ENCODE peak calls at places on chromosomes 16 and 17, in seven cellular contexts. One of them, this sample, is unnamed. For H3K27me3 and H3K4me1, the result is how much of the 10 kb centered on the place peaks cover.

GRCh38 chr17:81731271-81731670 is 19.2 kb downstream of the SLC25A10 start:
- DNase-seq in mesenchymal stem cell: peak
- DNase-seq in H9: no peak
- DNase-seq in IMR-90: peak
- DNase-seq in neuronal stem cell: no peak
- DNase-seq in mesendoderm: no peak
- DNase-seq in H1: no peak
- DNase-seq in this sample: peak

GRCh38 chr16:2871926-2872325 is 11.1 kb upstream of the FLYWCH2 start:
- DNase-seq in H1: no peak
- DNase-seq in H9: no peak
- DNase-seq in mesenchymal stem cell: no peak
- DNase-seq in IMR-90: no peak
- DNase-seq in mesendoderm: no peak
- DNase-seq in neuronal stem cell: no peak
- DNase-seq in this sample: no peak

GRCh38 chr17:74305865-74306654 is 20.0 kb upstream of the KIF19 start:
- DNase-seq in H1: no peak
- DNase-seq in H9: peak
- DNase-seq in neuronal stem cell: no peak
- DNase-seq in mesendoderm: peak
- DNase-seq in mesenchymal stem cell: no peak
- DNase-seq in IMR-90: no peak
- DNase-seq in this sample: no peak

GRCh38 chr17:44210342-44211192 is 8.9 kb downstream of the UBTF start:
- DNase-seq in H1: peak
- DNase-seq in IMR-90: peak
- DNase-seq in mesenchymal stem cell: peak
- DNase-seq in mesendoderm: peak
- DNase-seq in H9: peak
- DNase-seq in neuronal stem cell: peak
- DNase-seq in this sample: peak

GRCh38 chr17:71970312-71970711 is 150.5 kb upstream of the SOX9 start:
- DNase-seq in mesenchymal stem cell: no peak
- DNase-seq in mesendoderm: peak
- DNase-seq in IMR-90: peak
- DNase-seq in neuronal stem cell: no peak
- DNase-seq in H1: no peak
- DNase-seq in H9: no peak
- DNase-seq in this sample: no peak

GRCh38 chr16:88815901-88816589 is 4.3 kb upstream of the APRT start:
- DNase-seq in neuronal stem cell: no peak
- DNase-seq in mesendoderm: no peak
- DNase-seq in H9: peak
- DNase-seq in IMR-90: no peak
- DNase-seq in mesenchymal stem cell: peak
- DNase-seq in H1: peak
- DNase-seq in this sample: no peak

GRCh38 chr16:20409398-20410152 is at the start of gene ACSM5:
- DNase-seq in H9: no peak
- DNase-seq in IMR-90: no peak
- DNase-seq in mesenchymal stem cell: no peak
- DNase-seq in neuronal stem cell: no peak
- DNase-seq in mesendoderm: peak
- DNase-seq in H1: no peak
- DNase-seq in this sample: no peak

GRCh38 chr17:6648181-6648580 is 3.2 kb downstream of the MED31 start:
- DNase-seq in mesenchymal stem cell: peak
- DNase-seq in mesendoderm: peak
- DNase-seq in H9: no peak
- DNase-seq in IMR-90: no peak
- DNase-seq in neuronal stem cell: no peak
- DNase-seq in H1: no peak
- DNase-seq in this sample: no peak

GRCh38 chr16:25950586-25951201 is 258.9 kb downstream of the HS3ST4 start:
- DNase-seq in mesendoderm: peak
- DNase-seq in neuronal stem cell: peak
- DNase-seq in H1: peak
- DNase-seq in mesenchymal stem cell: no peak
- DNase-seq in IMR-90: no peak
- DNase-seq in H9: peak
- DNase-seq in this sample: peak

GRCh38 chr16:5560084-5560483 is 462.5 kb upstream of the EEF2KMT start:
- DNase-seq in IMR-90: no peak
- DNase-seq in mesendoderm: peak
- DNase-seq in mesenchymal stem cell: no peak
- DNase-seq in neuronal stem cell: no peak
- DNase-seq in H1: no peak
- DNase-seq in H9: no peak
- DNase-seq in this sample: no peak

GRCh38 chr16:21646721-21647561 is 5.5 kb downstream of the IGSF6 start:
- DNase-seq in mesenchymal stem cell: peak
- DNase-seq in IMR-90: no peak
- DNase-seq in H1: no peak
- DNase-seq in mesendoderm: no peak
- DNase-seq in H9: no peak
- DNase-seq in neuronal stem cell: no peak
- DNase-seq in this sample: no peak

GRCh38 chr17:29918922-29919856 is 10.8 kb downstream of the SSH2 start:
- DNase-seq in mesendoderm: peak
- DNase-seq in neuronal stem cell: no peak
- DNase-seq in H9: no peak
- DNase-seq in mesenchymal stem cell: peak
- DNase-seq in IMR-90: peak
- DNase-seq in H1: no peak
- DNase-seq in this sample: peak

GRCh38 chr16:58121132-58121531 is 8.0 kb downstream of the CFAP20 start:
- DNase-seq in IMR-90: no peak
- DNase-seq in neuronal stem cell: no peak
- DNase-seq in H9: no peak
- DNase-seq in mesenchymal stem cell: no peak
- DNase-seq in H1: no peak
- DNase-seq in mesendoderm: no peak
- DNase-seq in this sample: no peak

GRCh38 chr16:62638324-62638911 is 602.2 kb upstream of the CDH8 start:
- DNase-seq in neuronal stem cell: no peak
- DNase-seq in H9: no peak
- DNase-seq in mesendoderm: no peak
- DNase-seq in IMR-90: no peak
- DNase-seq in H1: no peak
- DNase-seq in mesenchymal stem cell: no peak
- DNase-seq in this sample: no peak

GRCh38 chr17:17613708-17614114 is 22.2 kb upstream of the PEMT start:
- DNase-seq in H1: peak
- DNase-seq in neuronal stem cell: peak
- DNase-seq in IMR-90: peak
- DNase-seq in mesenchymal stem cell: peak
- DNase-seq in H9: peak
- DNase-seq in mesendoderm: peak
- DNase-seq in this sample: peak

GRCh38 chr17:75637561-75637960 is 4.3 kb downstream of the SMIM5 start:
- DNase-seq in H1: no peak
- DNase-seq in IMR-90: no peak
- DNase-seq in neuronal stem cell: no peak
- DNase-seq in mesenchymal stem cell: no peak
- DNase-seq in mesendoderm: no peak
- DNase-seq in H9: no peak
- DNase-seq in this sample: no peak

GRCh38 chr16:12191102-12191501 is 214.6 kb downstream of the SNX29 start:
- DNase-seq in IMR-90: no peak
- DNase-seq in neuronal stem cell: no peak
- DNase-seq in mesenchymal stem cell: no peak
- DNase-seq in H1: no peak
- DNase-seq in H9: no peak
- DNase-seq in mesendoderm: no peak
- DNase-seq in this sample: no peak

GRCh38 chr17:19940722-19941464 is 36.7 kb downstream of the AKAP10 start:
- DNase-seq in H9: no peak
- DNase-seq in IMR-90: peak
- DNase-seq in mesenchymal stem cell: peak
- DNase-seq in neuronal stem cell: no peak
- DNase-seq in mesendoderm: peak
- DNase-seq in H1: no peak
- DNase-seq in this sample: peak

DNA sequence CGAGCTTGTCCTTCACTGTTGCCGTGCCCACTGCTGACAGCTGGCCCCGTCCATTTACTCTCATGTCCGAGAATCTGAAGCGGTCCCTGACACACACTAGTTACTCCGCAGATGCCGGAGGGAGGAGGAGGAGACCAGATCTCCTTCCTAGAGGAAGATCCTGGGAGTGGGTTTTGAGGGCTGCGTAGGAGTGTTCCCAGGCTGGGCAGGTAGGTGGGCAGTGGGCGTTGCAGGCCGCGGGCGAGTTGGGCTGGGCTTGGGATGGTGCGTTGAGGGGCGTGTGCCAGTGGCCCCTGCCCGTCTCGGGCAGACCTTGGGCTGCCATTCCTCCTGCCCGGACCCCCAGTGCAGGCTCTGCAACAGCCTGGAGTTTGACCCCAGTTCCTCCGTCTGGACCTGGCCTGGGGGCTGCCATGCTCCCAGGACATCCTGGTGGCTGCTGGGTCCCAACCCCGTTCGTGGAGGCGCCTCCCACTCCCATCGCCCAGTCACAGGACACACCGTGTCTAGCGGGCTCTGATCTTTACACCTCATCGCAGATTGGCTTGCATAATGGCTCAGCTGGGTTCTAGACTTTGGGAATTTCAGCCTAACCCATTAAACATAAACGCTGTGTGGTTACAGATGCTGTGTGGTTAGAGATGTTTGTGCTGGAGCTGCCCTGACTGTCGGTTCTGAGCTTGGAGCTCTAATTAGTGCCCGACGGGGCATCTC is 22.8 kb downstream of the CACNA1H start:
- DNase-seq in mesendoderm: no peak
- DNase-seq in mesenchymal stem cell: peak
- DNase-seq in H1: no peak
- DNase-seq in H9: no peak
- DNase-seq in neuronal stem cell: no peak
- DNase-seq in IMR-90: peak
- DNase-seq in this sample: no peak
- H3K27me3 ChIP-seq in mesendoderm: under half
- H3K27me3 ChIP-seq in mesenchymal stem cell: under half
- H3K27me3 ChIP-seq in H1: under half
- H3K27me3 ChIP-seq in H9: under half
- H3K27me3 ChIP-seq in neuronal stem cell: under half
- H3K27me3 ChIP-seq in IMR-90: under half
- H3K27me3 ChIP-seq in this sample: under half

GRCh38 chr16:54090602-54091001 is 196.0 kb downstream of the IRX3 start:
- DNase-seq in H1: no peak
- DNase-seq in mesendoderm: no peak
- DNase-seq in H9: no peak
- DNase-seq in mesenchymal stem cell: no peak
- DNase-seq in neuronal stem cell: no peak
- DNase-seq in IMR-90: no peak
- DNase-seq in this sample: no peak
- H3K4ac ChIP-seq in H1: no peak
- H3K4ac ChIP-seq in mesendoderm: no peak
- H3K4ac ChIP-seq in H9: no peak
- H3K4ac ChIP-seq in mesenchymal stem cell: no peak
- H3K4ac ChIP-seq in neuronal stem cell: no peak
- H3K4ac ChIP-seq in IMR-90: no peak
- H3K4ac ChIP-seq in this sample: no peak

GRCh38 chr17:79609175-79609589 is 1.7 kb downstream of the RBFOX3 start:
- DNase-seq in IMR-90: no peak
- DNase-seq in mesenchymal stem cell: no peak
- DNase-seq in H9: no peak
- DNase-seq in H1: no peak
- DNase-seq in neuronal stem cell: no peak
- DNase-seq in mesendoderm: no peak
- DNase-seq in this sample: no peak
- H3K4me1 ChIP-seq in IMR-90: under half
- H3K4me1 ChIP-seq in mesenchymal stem cell: under half
- H3K4me1 ChIP-seq in H9: under half
- H3K4me1 ChIP-seq in H1: under half
- H3K4me1 ChIP-seq in neuronal stem cell: under half
- H3K4me1 ChIP-seq in mesendoderm: under half
- H3K4me1 ChIP-seq in this sample: under half

GRCh38 chr16:28318042-28318597 is 25.8 kb downstream of the SBK1 start:
- DNase-seq in H9: no peak
- DNase-seq in mesenchymal stem cell: no peak
- DNase-seq in H1: no peak
- DNase-seq in IMR-90: no peak
- DNase-seq in neuronal stem cell: no peak
- DNase-seq in mesendoderm: no peak
- DNase-seq in this sample: no peak
- H3K27me3 ChIP-seq in H9: under half
- H3K27me3 ChIP-seq in mesenchymal stem cell: under half
- H3K27me3 ChIP-seq in H1: under half
- H3K27me3 ChIP-seq in IMR-90: under half
- H3K27me3 ChIP-seq in neuronal stem cell: under half
- H3K27me3 ChIP-seq in mesendoderm: under half
- H3K27me3 ChIP-seq in this sample: under half

DNA sequence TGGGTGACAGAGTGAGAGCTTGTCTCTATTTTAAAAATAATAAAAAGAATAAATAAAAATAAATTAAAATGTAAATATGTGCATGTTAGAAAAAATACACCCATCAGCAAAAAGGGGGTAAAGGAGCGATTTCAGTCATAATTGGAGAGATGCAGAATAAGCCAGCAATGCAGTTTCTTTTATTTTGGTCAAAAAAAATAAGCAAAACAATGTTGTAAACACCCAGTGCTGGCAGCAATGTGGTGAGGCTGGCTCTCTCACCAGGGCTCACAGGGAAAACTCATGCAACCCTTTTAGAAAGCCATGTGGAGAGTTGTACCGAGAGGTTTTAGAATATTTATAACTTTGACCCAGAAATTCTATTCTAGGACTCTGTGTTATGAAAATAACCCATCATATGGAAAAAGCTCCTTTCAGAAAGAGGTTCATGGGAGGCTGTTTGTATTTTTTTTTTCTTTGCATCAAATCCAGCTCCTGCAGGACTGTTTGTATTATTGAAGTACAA is 8.5 kb downstream of the STH start:
- DNase-seq in mesenchymal stem cell: no peak
- DNase-seq in H1: no peak
- DNase-seq in H9: no peak
- DNase-seq in mesendoderm: no peak
- DNase-seq in neuronal stem cell: no peak
- DNase-seq in IMR-90: no peak
- DNase-seq in this sample: peak
- H3K4ac ChIP-seq in mesenchymal stem cell: no peak
- H3K4ac ChIP-seq in H1: no peak
- H3K4ac ChIP-seq in H9: no peak
- H3K4ac ChIP-seq in mesendoderm: no peak
- H3K4ac ChIP-seq in neuronal stem cell: no peak
- H3K4ac ChIP-seq in IMR-90: no peak
- H3K4ac ChIP-seq in this sample: no peak

This sample was measured in trophoblast cell.